ENCODE peak calls at places on chromosomes 16 and 17, in six cellular contexts. E is substantia nigra; D is RPMI8226; F is neural progenitor cell; K is NCI-H510A treated with DMSO at 0.1 percent for 48 hours; G is activated T-helper 9 cell treated with anti-CD3 and anti-CD28 coated beads, Interleukin-2, amount 50 U/mL, for 16 hours. L is an unnamed sample.
A peak's percentile ranks its signal among the peaks of the same experiment; 100 is the strongest.

GRCh38 chr16:70437017-70437581 is 1.8 kb downstream of the ST3GAL2 start:
- DNase-seq in E (no peak), D (no peak), F (peak; percentile 60), K (no peak), G (no peak), L (no peak)

GRCh38 chr16:24497405-24497804 is 42.0 kb upstream of the RBBP6 start:
- DNase-seq in E (no peak), D (no peak), F (no peak), K (no peak), G (no peak), L (no peak)

GRCh38 chr17:38584350-38584925 is 21.3 kb downstream of the SRCIN1 start:
- DNase-seq in E (no peak), D (peak; percentile 69), F (peak; percentile 75), K (peak; percentile 93), G (peak; percentile 52), L (no peak)

GRCh38 chr17:30600830-30601494 is 123.8 kb downstream of the GOSR1 start:
- DNase-seq in E (no peak), D (peak; percentile 33), F (peak; percentile 58), K (peak; percentile 28), G (peak; percentile 12), L (no peak)

GRCh38 chr17:9150407-9151090 is 129.2 kb downstream of the NTN1 start:
- DNase-seq in E (no peak), D (no peak), F (peak; percentile 83), K (no peak), G (no peak), L (no peak)

GRCh38 chr16:90077240-90077756 is at the start of gene PRDM7:
- DNase-seq in E (peak; percentile 72), D (peak; percentile 91), F (peak; percentile 96), K (peak; percentile 24), G (peak; percentile 97), L (peak; percentile 93)

GRCh38 chr16:89722392-89723278 is 1.3 kb downstream of the ZNF276 start:
- DNase-seq in E (no peak), D (peak; percentile 83), F (peak; percentile 43), K (no peak), G (peak; percentile 38), L (peak; percentile 41)

GRCh38 chr16:30901201-30902069 is 5.0 kb downstream of the CTF1 start:
- DNase-seq in E (no peak), D (no peak), F (no peak), K (no peak), G (no peak), L (no peak)

GRCh38 chr16:749010-749409 is 8.2 kb upstream of the CIAO3 start:
- DNase-seq in E (no peak), D (no peak), F (no peak), K (no peak), G (no peak), L (no peak)

GRCh38 chr17:44775838-44776621 is 17.2 kb downstream of the ADAM11 start:
- DNase-seq in E (no peak), D (peak; percentile 1), F (no peak), K (peak; percentile 74), G (no peak), L (no peak)

GRCh38 chr16:23624092-23624491 is 17.0 kb downstream of the PALB2 start:
- DNase-seq in E (no peak), D (no peak), F (no peak), K (no peak), G (no peak), L (no peak)

GRCh38 chr16:11614587-11615175 is 28.0 kb upstream of the LITAF start:
- DNase-seq in E (no peak), D (no peak), F (no peak), K (no peak), G (no peak), L (no peak)

GRCh38 chr17:43717913-43718312 is 40.7 kb downstream of the SOST start:
- DNase-seq in E (no peak), D (no peak), F (no peak), K (no peak), G (no peak), L (no peak)

GRCh38 chr17:39352511-39352910 is 48.9 kb downstream of the FBXL20 start:
- DNase-seq in E (no peak), D (no peak), F (no peak), K (no peak), G (no peak), L (no peak)

L was measured in hippocampal formation.